ENCODE peak calls at places on chromosomes 5 and 9, in ten cellular contexts. One of them, this sample, is unnamed.
A peak's percentile ranks its signal among the peaks of the same experiment; 100 is the strongest.

GRCh38 chr5:151551985-151552384 is 39.1 kb downstream of the FAT2 start:
- DNase-seq in sigmoid colon: no peak
- DNase-seq in stomach: no peak
- DNase-seq in upper lobe of left lung: no peak
- DNase-seq in prostate gland: no peak
- DNase-seq in HCT116: no peak
- DNase-seq in esophagus muscularis mucosa: no peak
- DNase-seq in HepG2: no peak
- DNase-seq in HL-60: no peak
- DNase-seq in endothelial cell of umbilical vein: no peak
- DNase-seq in this sample: no peak

GRCh38 chr5:135399838-135400542 is 959 bp upstream of the MACROH2A1 start:
- DNase-seq in sigmoid colon: no peak
- DNase-seq in endothelial cell of umbilical vein: no peak
- DNase-seq in upper lobe of left lung: no peak
- DNase-seq in HL-60: no peak
- DNase-seq in HCT116: no peak
- DNase-seq in prostate gland: no peak
- DNase-seq in stomach: no peak
- DNase-seq in esophagus muscularis mucosa: no peak
- DNase-seq in HepG2: no peak
- DNase-seq in this sample: no peak

GRCh38 chr9:83066771-83067170 is 3.8 kb upstream of the RASEF start:
- DNase-seq in prostate gland: no peak
- DNase-seq in HCT116: no peak
- DNase-seq in HL-60: no peak
- DNase-seq in esophagus muscularis mucosa: no peak
- DNase-seq in HepG2: no peak
- DNase-seq in upper lobe of left lung: no peak
- DNase-seq in sigmoid colon: no peak
- DNase-seq in endothelial cell of umbilical vein: no peak
- DNase-seq in stomach: no peak
- DNase-seq in this sample: no peak

GRCh38 chr9:99962685-99963261 is 56.3 kb downstream of the STX17 start:
- DNase-seq in endothelial cell of umbilical vein: no peak
- DNase-seq in HepG2: no peak
- DNase-seq in sigmoid colon: no peak
- DNase-seq in prostate gland: no peak
- DNase-seq in HCT116: no peak
- DNase-seq in upper lobe of left lung: no peak
- DNase-seq in stomach: no peak
- DNase-seq in esophagus muscularis mucosa: no peak
- DNase-seq in HL-60: no peak
- DNase-seq in this sample: no peak

GRCh38 chr9:120376101-120376500 is 203.9 kb downstream of the CDK5RAP2 start:
- DNase-seq in prostate gland: no peak
- DNase-seq in HL-60: no peak
- DNase-seq in stomach: no peak
- DNase-seq in endothelial cell of umbilical vein: no peak
- DNase-seq in HCT116: no peak
- DNase-seq in HepG2: no peak
- DNase-seq in esophagus muscularis mucosa: no peak
- DNase-seq in upper lobe of left lung: peak; percentile 23
- DNase-seq in sigmoid colon: peak; percentile 45
- DNase-seq in this sample: no peak

GRCh38 chr9:127746959-127747569 is 12.0 kb upstream of the TOR2A start:
- DNase-seq in stomach: no peak
- DNase-seq in HL-60: no peak
- DNase-seq in prostate gland: no peak
- DNase-seq in sigmoid colon: no peak
- DNase-seq in upper lobe of left lung: peak; percentile 72
- DNase-seq in esophagus muscularis mucosa: no peak
- DNase-seq in HCT116: no peak
- DNase-seq in HepG2: no peak
- DNase-seq in endothelial cell of umbilical vein: no peak
- DNase-seq in this sample: no peak

GRCh38 chr9:133100518-133101355 is 20.3 kb downstream of the RALGDS start:
- DNase-seq in esophagus muscularis mucosa: no peak
- DNase-seq in prostate gland: no peak
- DNase-seq in HCT116: no peak
- DNase-seq in HepG2: no peak
- DNase-seq in upper lobe of left lung: no peak
- DNase-seq in stomach: no peak
- DNase-seq in sigmoid colon: no peak
- DNase-seq in endothelial cell of umbilical vein: no peak
- DNase-seq in HL-60: no peak
- DNase-seq in this sample: no peak

GRCh38 chr5:179800071-179800695 is 6.4 kb downstream of the LTC4S start:
- DNase-seq in prostate gland: no peak
- DNase-seq in endothelial cell of umbilical vein: no peak
- DNase-seq in HCT116: no peak
- DNase-seq in esophagus muscularis mucosa: no peak
- DNase-seq in HepG2: no peak
- DNase-seq in stomach: no peak
- DNase-seq in sigmoid colon: peak; percentile 59
- DNase-seq in upper lobe of left lung: peak; percentile 69
- DNase-seq in HL-60: no peak
- DNase-seq in this sample: no peak

GRCh38 chr5:176180339-176180738 is 57.9 kb upstream of the SIMC1 start:
- DNase-seq in HL-60: no peak
- DNase-seq in prostate gland: no peak
- DNase-seq in sigmoid colon: no peak
- DNase-seq in upper lobe of left lung: no peak
- DNase-seq in HepG2: no peak
- DNase-seq in HCT116: no peak
- DNase-seq in endothelial cell of umbilical vein: no peak
- DNase-seq in stomach: no peak
- DNase-seq in esophagus muscularis mucosa: no peak
- DNase-seq in this sample: no peak

GRCh38 chr9:93577045-93577939 is 908 bp downstream of the PHF2 start:
- DNase-seq in HL-60: no peak
- DNase-seq in upper lobe of left lung: peak; percentile 91
- DNase-seq in prostate gland: peak; percentile 62
- DNase-seq in HCT116: no peak
- DNase-seq in sigmoid colon: no peak
- DNase-seq in endothelial cell of umbilical vein: peak; percentile 24
- DNase-seq in stomach: peak; percentile 31
- DNase-seq in esophagus muscularis mucosa: peak; percentile 91
- DNase-seq in HepG2: no peak
- DNase-seq in this sample: peak; percentile 57

GRCh38 chr9:93574900-93575705 is 1.3 kb upstream of the PHF2 start:
- DNase-seq in prostate gland: no peak
- DNase-seq in HCT116: no peak
- DNase-seq in HL-60: no peak
- DNase-seq in upper lobe of left lung: peak; percentile 43
- DNase-seq in endothelial cell of umbilical vein: no peak
- DNase-seq in HepG2: no peak
- DNase-seq in stomach: peak; percentile 20
- DNase-seq in esophagus muscularis mucosa: no peak
- DNase-seq in sigmoid colon: peak; percentile 64
- DNase-seq in this sample: no peak

GRCh38 chr9:93574091-93574899 is 2.1 kb upstream of the PHF2 start:
- DNase-seq in upper lobe of left lung: no peak
- DNase-seq in HL-60: no peak
- DNase-seq in esophagus muscularis mucosa: no peak
- DNase-seq in HepG2: no peak
- DNase-seq in prostate gland: no peak
- DNase-seq in sigmoid colon: no peak
- DNase-seq in endothelial cell of umbilical vein: no peak
- DNase-seq in stomach: peak; percentile 20
- DNase-seq in HCT116: no peak
- DNase-seq in this sample: no peak

GRCh38 chr9:93576296-93577044 is at the start of gene PHF2:
- DNase-seq in prostate gland: no peak
- DNase-seq in stomach: no peak
- DNase-seq in HCT116: no peak
- DNase-seq in HL-60: no peak
- DNase-seq in esophagus muscularis mucosa: peak; percentile 75
- DNase-seq in endothelial cell of umbilical vein: no peak
- DNase-seq in sigmoid colon: no peak
- DNase-seq in HepG2: no peak
- DNase-seq in upper lobe of left lung: peak; percentile 91
- DNase-seq in this sample: peak; percentile 16

DNA sequence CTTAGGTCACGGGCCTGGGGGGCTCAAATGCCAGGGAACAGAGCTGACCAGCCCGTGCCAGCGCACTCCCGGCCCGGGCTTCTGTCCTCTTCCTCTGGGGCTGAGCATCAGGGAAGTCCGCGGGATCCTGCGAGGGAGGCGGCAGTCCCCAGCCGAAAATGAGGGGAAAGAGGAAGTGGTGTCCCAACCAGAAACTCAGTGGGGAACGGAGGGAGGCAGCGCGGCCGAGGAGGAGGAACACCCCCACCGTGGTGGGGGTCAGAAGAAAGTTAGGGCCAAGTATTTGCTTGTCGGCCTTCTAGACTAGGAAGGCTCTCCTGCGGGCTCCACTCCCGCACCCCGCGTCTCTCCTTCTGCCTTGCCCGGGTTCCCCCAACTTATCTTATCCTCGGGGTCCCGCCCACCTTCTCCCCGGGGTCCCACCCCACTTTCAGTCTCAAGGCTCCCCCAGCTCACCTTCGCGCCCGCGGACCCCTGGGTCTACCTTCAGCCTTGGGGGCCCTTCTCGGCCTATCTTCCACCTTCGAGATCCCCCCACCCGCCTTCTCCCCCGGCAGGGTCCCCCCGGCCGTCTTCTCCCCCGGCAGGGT is 583 bp upstream of the PHF2 start:
- DNase-seq in endothelial cell of umbilical vein: peak; percentile 45
- DNase-seq in prostate gland: peak; percentile 46
- DNase-seq in upper lobe of left lung: peak; percentile 86
- DNase-seq in esophagus muscularis mucosa: peak; percentile 92
- DNase-seq in HL-60: peak; percentile 80
- DNase-seq in HepG2: no peak
- DNase-seq in sigmoid colon: no peak
- DNase-seq in HCT116: no peak
- DNase-seq in stomach: peak; percentile 46
- DNase-seq in this sample: peak; percentile 50
- TF ChIP-seq POLR2AphosphoS5 in endothelial cell of umbilical vein: peak; percentile 46
- TF ChIP-seq POLR2AphosphoS5 in prostate gland: peak; percentile 20
- TF ChIP-seq POLR2AphosphoS5 in upper lobe of left lung: peak; percentile 50
- TF ChIP-seq POLR2AphosphoS5 in esophagus muscularis mucosa: peak; percentile 42
- TF ChIP-seq POLR2AphosphoS5 in HL-60: peak; percentile 70
- TF ChIP-seq POLR2AphosphoS5 in HepG2: no peak
- TF ChIP-seq POLR2AphosphoS5 in sigmoid colon: peak; percentile 37
- TF ChIP-seq POLR2AphosphoS5 in HCT116: peak; percentile 28
- TF ChIP-seq POLR2AphosphoS5 in stomach: peak; percentile 3
- TF ChIP-seq POLR2AphosphoS5 in this sample: peak; percentile 58

DNA sequence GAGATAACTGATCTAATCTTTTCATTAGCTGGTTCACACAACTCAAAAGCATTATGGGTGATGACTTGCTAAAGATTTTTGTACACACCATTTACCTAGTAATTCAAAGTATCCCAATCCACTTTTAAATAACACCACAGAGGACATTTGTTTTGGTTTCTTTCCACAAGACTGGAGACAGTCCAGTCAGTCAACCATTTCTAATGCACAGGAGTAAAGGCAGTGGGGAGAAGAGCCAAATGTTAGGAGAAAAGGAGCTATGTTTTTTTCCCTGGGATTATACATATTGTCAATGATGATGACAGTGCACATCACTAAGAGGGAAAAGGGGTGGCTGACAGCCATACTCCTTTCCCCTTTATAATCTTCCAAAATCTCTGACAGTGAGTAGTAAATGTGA is 240.9 kb downstream of the GABRB2 start:
- DNase-seq in prostate gland: no peak
- DNase-seq in sigmoid colon: no peak
- DNase-seq in HepG2: no peak
- DNase-seq in esophagus muscularis mucosa: no peak
- DNase-seq in stomach: no peak
- DNase-seq in HCT116: no peak
- DNase-seq in upper lobe of left lung: no peak
- DNase-seq in HL-60: no peak
- DNase-seq in endothelial cell of umbilical vein: no peak
- DNase-seq in this sample: no peak
- H3K4me3 ChIP-seq in prostate gland: no peak overlapping the region
- H3K4me3 ChIP-seq in sigmoid colon: no peak overlapping the region
- H3K4me3 ChIP-seq in HepG2: no peak overlapping the region
- H3K4me3 ChIP-seq in esophagus muscularis mucosa: no peak overlapping the region
- H3K4me3 ChIP-seq in stomach: no peak overlapping the region
- H3K4me3 ChIP-seq in HCT116: no peak overlapping the region
- H3K4me3 ChIP-seq in upper lobe of left lung: no peak overlapping the region
- H3K4me3 ChIP-seq in HL-60: no peak overlapping the region
- H3K4me3 ChIP-seq in endothelial cell of umbilical vein: no peak overlapping the region
- H3K4me3 ChIP-seq in this sample: no peak overlapping the region

GRCh38 chr9:28799876-28800275 is 1226.6 kb upstream of the C9orf72 start:
- DNase-seq in HCT116: no peak
- DNase-seq in upper lobe of left lung: no peak
- DNase-seq in esophagus muscularis mucosa: no peak
- DNase-seq in prostate gland: no peak
- DNase-seq in sigmoid colon: no peak
- DNase-seq in endothelial cell of umbilical vein: no peak
- DNase-seq in stomach: no peak
- DNase-seq in HL-60: no peak
- DNase-seq in HepG2: no peak
- DNase-seq in this sample: no peak
- TF ChIP-seq POLR2AphosphoS5 in HCT116: no peak
- TF ChIP-seq POLR2AphosphoS5 in upper lobe of left lung: no peak
- TF ChIP-seq POLR2AphosphoS5 in esophagus muscularis mucosa: no peak
- TF ChIP-seq POLR2AphosphoS5 in prostate gland: no peak
- TF ChIP-seq POLR2AphosphoS5 in sigmoid colon: no peak
- TF ChIP-seq POLR2AphosphoS5 in endothelial cell of umbilical vein: no peak
- TF ChIP-seq POLR2AphosphoS5 in stomach: no peak
- TF ChIP-seq POLR2AphosphoS5 in HL-60: no peak
- TF ChIP-seq POLR2AphosphoS5 in HepG2: no peak
- TF ChIP-seq POLR2AphosphoS5 in this sample: no peak

GRCh38 chr5:141506381-141507155 is 17.7 kb downstream of the PCDHGC5 start:
- DNase-seq in esophagus muscularis mucosa: no peak
- DNase-seq in prostate gland: no peak
- DNase-seq in HCT116: no peak
- DNase-seq in endothelial cell of umbilical vein: no peak
- DNase-seq in upper lobe of left lung: no peak
- DNase-seq in HepG2: no peak
- DNase-seq in stomach: no peak
- DNase-seq in HL-60: no peak
- DNase-seq in sigmoid colon: no peak
- DNase-seq in this sample: no peak

GRCh38 chr5:141507387-141508091 is 18.7 kb downstream of the PCDHGC5 start:
- DNase-seq in esophagus muscularis mucosa: no peak
- DNase-seq in endothelial cell of umbilical vein: no peak
- DNase-seq in HepG2: no peak
- DNase-seq in stomach: no peak
- DNase-seq in prostate gland: no peak
- DNase-seq in upper lobe of left lung: peak; percentile 59
- DNase-seq in sigmoid colon: peak; percentile 87
- DNase-seq in HL-60: peak; percentile 6
- DNase-seq in HCT116: no peak
- DNase-seq in this sample: no peak

GRCh38 chr5:141510160-141510559 is 21.3 kb downstream of the PCDHGC5 start:
- DNase-seq in HepG2: no peak
- DNase-seq in prostate gland: no peak
- DNase-seq in endothelial cell of umbilical vein: no peak
- DNase-seq in sigmoid colon: no peak
- DNase-seq in HL-60: no peak
- DNase-seq in esophagus muscularis mucosa: no peak
- DNase-seq in HCT116: no peak
- DNase-seq in upper lobe of left lung: peak; percentile 33
- DNase-seq in stomach: no peak
- DNase-seq in this sample: no peak

GRCh38 chr5:141508808-141509611 is 20.1 kb downstream of the PCDHGC5 start:
- DNase-seq in esophagus muscularis mucosa: no peak
- DNase-seq in upper lobe of left lung: peak; percentile 66
- DNase-seq in HCT116: no peak
- DNase-seq in prostate gland: no peak
- DNase-seq in sigmoid colon: peak; percentile 90
- DNase-seq in HepG2: peak; percentile 5
- DNase-seq in endothelial cell of umbilical vein: peak; percentile 73
- DNase-seq in HL-60: no peak
- DNase-seq in stomach: no peak
- DNase-seq in this sample: peak; percentile 49

GRCh38 chr5:141508440-141508807 is 19.5 kb downstream of the PCDHGC5 start:
- DNase-seq in HepG2: no peak
- DNase-seq in HL-60: no peak
- DNase-seq in stomach: no peak
- DNase-seq in prostate gland: no peak
- DNase-seq in sigmoid colon: no peak
- DNase-seq in endothelial cell of umbilical vein: no peak
- DNase-seq in esophagus muscularis mucosa: no peak
- DNase-seq in upper lobe of left lung: peak; percentile 38
- DNase-seq in HCT116: no peak
- DNase-seq in this sample: no peak
- H3K4me3 ChIP-seq in HepG2: no peak overlapping the region
- H3K4me3 ChIP-seq in HL-60: no peak overlapping the region
- H3K4me3 ChIP-seq in stomach: peak overlapping the region; percentile 26
- H3K4me3 ChIP-seq in prostate gland: no peak overlapping the region
- H3K4me3 ChIP-seq in sigmoid colon: peak overlapping the region; percentile 34
- H3K4me3 ChIP-seq in endothelial cell of umbilical vein: no peak overlapping the region
- H3K4me3 ChIP-seq in esophagus muscularis mucosa: peak overlapping the region; percentile 36
- H3K4me3 ChIP-seq in upper lobe of left lung: peak overlapping the region; percentile 23
- H3K4me3 ChIP-seq in HCT116: no peak overlapping the region
- H3K4me3 ChIP-seq in this sample: peak overlapping the region; percentile 39

This sample was measured in breast epithelium.